ENCODE peak calls at places on chromosome 16, in nine cellular contexts. W is fibroblast of pulmonary artery, B is colonic mucosa, E is M059J, D is activated B cell treated with CpG ODN at 0.5 μM for 24 hours, Y is ACHN, V is type B pancreatic cell, U is GM03348, O is EL. N is an unnamed sample.

GRCh38 chr16:89117239-89117974 is 23.8 kb downstream of the ACSF3 start:
- DNase-seq in W (no peak), B (no peak), E (no peak), D (no peak), Y (no peak), V (no peak), U (no peak), O (no peak), N (no peak)

GRCh38 chr16:2699791-2700600 is 17.7 kb downstream of the KCTD5 start:
- DNase-seq in W (no peak), B (no peak), E (no peak), D (no peak), Y (no peak), V (no peak), U (no peak), O (no peak), N (no peak)

GRCh38 chr16:55476625-55477533 is 2.1 kb upstream of the MMP2 start:
- DNase-seq in W (no peak), B (no peak), E (peak; percentile 73), D (no peak), Y (no peak), V (no peak), U (no peak), O (no peak), N (no peak)

GRCh38 chr16:57361384-57361783 is 2.8 kb downstream of the CCL22 start:
- DNase-seq in W (no peak), B (no peak), E (no peak), D (no peak), Y (no peak), V (no peak), U (no peak), O (no peak), N (no peak)

GRCh38 chr16:9134739-9135138 is 43.3 kb downstream of the HAPSTR1 start:
- DNase-seq in W (peak; percentile 56), B (peak; percentile 55), E (peak; percentile 66), D (peak; percentile 52), Y (peak; percentile 81), V (no peak), U (peak; percentile 51), O (peak; percentile 56), N (peak; percentile 69)

GRCh38 chr16:12612598-12613101 is 191.0 kb downstream of the CPPED1 start:
- DNase-seq in W (no peak), B (no peak), E (peak; percentile 96), D (no peak), Y (peak; percentile 75), V (no peak), U (no peak), O (no peak), N (peak; percentile 67)

GRCh38 chr16:52408197-52408845 is 138.6 kb downstream of the TOX3 start:
- DNase-seq in W (no peak), B (no peak), E (no peak), D (no peak), Y (no peak), V (no peak), U (no peak), O (no peak), N (no peak)

GRCh38 chr16:50301626-50302471 is 35.5 kb downstream of the ADCY7 start:
- DNase-seq in W (peak; percentile 55), B (peak; percentile 51), E (peak; percentile 89), D (peak; percentile 9), Y (peak; percentile 73), V (peak; percentile 53), U (peak; percentile 92), O (peak; percentile 83), N (no peak)

GRCh38 chr16:61014869-61015268 is 1021.4 kb downstream of the CDH8 start:
- DNase-seq in W (no peak), B (no peak), E (no peak), D (no peak), Y (no peak), V (no peak), U (no peak), O (no peak), N (no peak)

GRCh38 chr16:89922477-89922883 is 662 bp upstream of the TUBB3 start:
- DNase-seq in W (peak; percentile 90), B (peak; percentile 66), E (peak; percentile 97), D (no peak), Y (peak; percentile 95), V (no peak), U (peak; percentile 91), O (peak; percentile 92), N (peak; percentile 93)

GRCh38 chr16:56614549-56614991 is 6.2 kb downstream of the MT2A start:
- DNase-seq in W (peak; percentile 47), B (no peak), E (peak; percentile 94), D (no peak), Y (peak; percentile 97), V (no peak), U (peak; percentile 39), O (peak; percentile 85), N (peak; percentile 98)

GRCh38 chr16:3637371-3637923 is 17.0 kb upstream of the DNASE1 start:
- DNase-seq in W (peak; percentile 36), B (peak; percentile 70), E (peak; percentile 34), D (no peak), Y (no peak), V (peak; percentile 58), U (no peak), O (peak; percentile 19), N (no peak)

GRCh38 chr16:6672507-6672906 is 660.1 kb upstream of the RBFOX1 start:
- DNase-seq in W (no peak), B (no peak), E (no peak), D (no peak), Y (no peak), V (no peak), U (no peak), O (no peak), N (no peak)

GRCh38 chr16:20673882-20674683 is 23.4 kb downstream of the ACSM1 start:
- DNase-seq in W (peak; percentile 22), B (no peak), E (no peak), D (no peak), Y (no peak), V (no peak), U (no peak), O (no peak), N (no peak)

GRCh38 chr16:89170346-89171215 is 967 bp upstream of the CDH15 start:
- DNase-seq in W (no peak), B (peak; percentile 88), E (peak; percentile 32), D (no peak), Y (peak; percentile 35), V (no peak), U (no peak), O (no peak), N (no peak)

GRCh38 chr16:66388350-66389139 is 22.1 kb downstream of the CDH5 start:
- DNase-seq in W (no peak), B (no peak), E (no peak), D (no peak), Y (no peak), V (no peak), U (no peak), O (no peak), N (no peak)

GRCh38 chr16:72549878-72550277 is 377.9 kb upstream of the PMFBP1 start:
- DNase-seq in W (no peak), B (no peak), E (no peak), D (no peak), Y (no peak), V (no peak), U (no peak), O (no peak), N (no peak)

GRCh38 chr16:83473926-83474660 is 333.7 kb upstream of the HSBP1 start:
- DNase-seq in W (no peak), B (no peak), E (no peak), D (no peak), Y (no peak), V (no peak), U (peak; percentile 31), O (peak; percentile 24), N (no peak)

GRCh38 chr16:12149971-12150370 is 173.4 kb downstream of the SNX29 start:
- DNase-seq in W (no peak), B (no peak), E (no peak), D (no peak), Y (no peak), V (no peak), U (no peak), O (no peak), N (no peak)

GRCh38 chr16:84600343-84601229 is 17.3 kb downstream of the COTL1 start:
- DNase-seq in W (no peak), B (no peak), E (no peak), D (no peak), Y (no peak), V (no peak), U (no peak), O (no peak), N (no peak)

GRCh38 chr16:75103994-75104393 is 12.6 kb downstream of the LDHD start:
- DNase-seq in W (no peak), B (no peak), E (no peak), D (no peak), Y (no peak), V (no peak), U (no peak), O (no peak), N (no peak)

GRCh38 chr16:86104537-86105048 is 205.6 kb downstream of the IRF8 start:
- DNase-seq in W (no peak), B (no peak), E (no peak), D (no peak), Y (no peak), V (no peak), U (no peak), O (no peak), N (no peak)

GRCh38 chr16:88196471-88197400 is 186.0 kb upstream of the ZNF469 start:
- DNase-seq in W (no peak), B (no peak), E (peak; percentile 3), D (no peak), Y (no peak), V (no peak), U (no peak), O (no peak), N (no peak)

GRCh38 chr16:47056704-47057630 is 83.5 kb upstream of the DNAJA2 start:
- DNase-seq in W (no peak), B (no peak), E (no peak), D (no peak), Y (no peak), V (no peak), U (no peak), O (no peak), N (no peak)

GRCh38 chr16:56102159-56102798 is 89.0 kb upstream of the GNAO1 start:
- DNase-seq in W (peak; percentile 6), B (peak; percentile 29), E (peak; percentile 20), D (no peak), Y (no peak), V (no peak), U (peak; percentile 24), O (peak; percentile 22), N (no peak)

GRCh38 chr16:87369117-87369775 is 14.3 kb downstream of the FBXO31 start:
- DNase-seq in W (no peak), B (no peak), E (no peak), D (no peak), Y (no peak), V (no peak), U (no peak), O (no peak), N (no peak)

GRCh38 chr16:62700456-62701280 is 664.4 kb upstream of the CDH8 start:
- DNase-seq in W (no peak), B (no peak), E (no peak), D (no peak), Y (no peak), V (no peak), U (no peak), O (no peak), N (no peak)

GRCh38 chr16:78742501-78743283 is 643.2 kb downstream of the WWOX start:
- DNase-seq in W (peak; percentile 7), B (peak; percentile 47), E (peak; percentile 14), D (peak; percentile 36), Y (no peak), V (no peak), U (no peak), O (no peak), N (no peak)

GRCh38 chr16:22206847-22207714 is 1.0 kb downstream of the EEF2K start:
- DNase-seq in W (peak; percentile 83), B (peak; percentile 82), E (peak; percentile 69), D (peak; percentile 76), Y (peak; percentile 70), V (no peak), U (peak; percentile 78), O (peak; percentile 67), N (peak; percentile 70)

GRCh38 chr16:82629441-82630027 is 2.8 kb downstream of the CDH13 start:
- DNase-seq in W (peak; percentile 74), B (no peak), E (peak; percentile 97), D (no peak), Y (peak; percentile 66), V (no peak), U (peak; percentile 78), O (peak; percentile 94), N (no peak)

GRCh38 chr16:19639986-19640421 is 78.0 kb downstream of the KNOP1 start:
- DNase-seq in W (no peak), B (no peak), E (no peak), D (no peak), Y (no peak), V (no peak), U (no peak), O (no peak), N (no peak)

N was measured in RKO.